ENCODE peak calls at places on chromosomes 13 and 19, in six cellular contexts. H is H1, B is HCT116, X is K562, L is HepG2, J is GM12878. W is an unnamed sample.
A peak's percentile ranks its signal among the peaks of the same experiment; 100 is the strongest.

GRCh38 chr19:2148482-2149135 is 2.8 kb downstream of the AP3D1 start:
- DNase-seq in H (no peak), B (no peak), X (no peak), L (no peak), J (no peak), W (no peak)

GRCh38 chr19:54518844-54519243 is 16.2 kb downstream of the LAIR2 start:
- DNase-seq in H (no peak), B (no peak), X (peak; percentile 54), L (peak; percentile 27), J (peak; percentile 73), W (no peak)

GRCh38 chr19:50580970-50581636 is 12.9 kb upstream of the LRRC4B start:
- DNase-seq in H (no peak), B (no peak), X (no peak), L (no peak), J (no peak), W (no peak)

GRCh38 chr13:78160793-78161192 is 242.2 kb upstream of the EDNRB start:
- DNase-seq in H (no peak), B (no peak), X (no peak), L (no peak), J (no peak), W (no peak)

GRCh38 chr13:110396913-110397379 is 89.9 kb downstream of the COL4A2 start:
- DNase-seq in H (no peak), B (no peak), X (no peak), L (no peak), J (no peak), W (no peak)

GRCh38 chr19:33029746-33030303 is 34.9 kb downstream of the RHPN2 start:
- DNase-seq in H (no peak), B (no peak), X (no peak), L (no peak), J (no peak), W (no peak)

GRCh38 chr13:74886496-74886895 is 595.5 kb downstream of the TBC1D4 start:
- DNase-seq in H (no peak), B (no peak), X (no peak), L (no peak), J (no peak), W (no peak)

GRCh38 chr19:22603518-22604440 is 30.3 kb upstream of the ZNF492 start:
- DNase-seq in H (no peak), B (no peak), X (no peak), L (no peak), J (no peak), W (no peak)

GRCh38 chr19:4829001-4829712 is 2.4 kb downstream of the TICAM1 start:
- DNase-seq in H (no peak), B (no peak), X (peak; percentile 6), L (peak; percentile 74), J (no peak), W (no peak)

GRCh38 chr13:102369303-102369702 is 32.5 kb downstream of the FGF14 start:
- DNase-seq in H (no peak), B (no peak), X (no peak), L (no peak), J (no peak), W (no peak)

GRCh38 chr19:5225486-5226345 is 114.9 kb downstream of the PTPRS start:
- DNase-seq in H (no peak), B (no peak), X (peak; percentile 51), L (peak; percentile 18), J (no peak), W (peak; percentile 6)

GRCh38 chr13:93226623-93227279 is at the start of gene GPC6:
- DNase-seq in H (no peak), B (no peak), X (no peak), L (peak; percentile 79), J (no peak), W (peak; percentile 75)

GRCh38 chr13:27264181-27264580 is 6.4 kb upstream of the RASL11A start:
- DNase-seq in H (no peak), B (no peak), X (no peak), L (no peak), J (no peak), W (no peak)

GRCh38 chr13:40115456-40115855 is 460.0 kb downstream of the COG6 start:
- DNase-seq in H (no peak), B (no peak), X (no peak), L (no peak), J (no peak), W (no peak)

GRCh38 chr19:50419580-50420035 is 870 bp downstream of the SPIB start:
- DNase-seq in H (no peak), B (no peak), X (no peak), L (no peak), J (no peak), W (no peak)

GRCh38 chr13:107545946-107546502 is 669.3 kb downstream of the LIG4 start:
- DNase-seq in H (no peak), B (no peak), X (no peak), L (no peak), J (no peak), W (no peak)

GRCh38 chr13:65889368-65889767 is 1340.8 kb downstream of the PCDH9 start:
- DNase-seq in H (no peak), B (no peak), X (no peak), L (no peak), J (no peak), W (no peak)

GRCh38 chr13:103812558-103812957 is 746.3 kb upstream of the SLC10A2 start:
- DNase-seq in H (no peak), B (no peak), X (no peak), L (no peak), J (no peak), W (no peak)

GRCh38 chr19:20664917-20665781 is 3.8 kb upstream of the ZNF626 start:
- DNase-seq in H (no peak), B (no peak), X (no peak), L (peak; percentile 22), J (no peak), W (peak; percentile 27)

GRCh38 chr13:39148513-39148961 is 110.3 kb downstream of the NHLRC3 start:
- DNase-seq in H (no peak), B (no peak), X (no peak), L (no peak), J (no peak), W (no peak)

GRCh38 chr13:80012281-80012680 is 328.6 kb downstream of the SPRY2 start:
- DNase-seq in H (no peak), B (no peak), X (no peak), L (no peak), J (no peak), W (no peak)

GRCh38 chr13:98970293-98970692 is 7.6 kb downstream of the DOCK9 start:
- DNase-seq in H (no peak), B (no peak), X (no peak), L (no peak), J (no peak), W (no peak)

GRCh38 chr13:50919291-50919690 is 9.7 kb downstream of the RNASEH2B start:
- DNase-seq in H (no peak), B (no peak), X (no peak), L (no peak), J (no peak), W (no peak)

GRCh38 chr19:10501971-10502523 is 1.1 kb downstream of the KEAP1 start:
- DNase-seq in H (no peak), B (no peak), X (no peak), L (peak; percentile 33), J (no peak), W (no peak)
- H3K9ac ChIP-seq in H (peak overlapping the region; percentile 81), B (peak overlapping the region; percentile 100), X (peak overlapping the region; percentile 99), L (peak overlapping the region; percentile 99), J (peak overlapping the region; percentile 98), W (peak overlapping the region; percentile 100)

GRCh38 chr13:72290962-72291681 is 424.1 kb upstream of the DACH1 start:
- DNase-seq in H (peak; percentile 31), B (peak; percentile 77), X (no peak), L (no peak), J (no peak), W (peak; percentile 52)
- TF ChIP-seq ZNF274 in H (no peak), B (no peak), X (no peak), L (no peak), J (no peak), W (no peak)

GRCh38 chr13:37923236-37923635 is 53.7 kb upstream of the TRPC4 start:
- DNase-seq in H (no peak), B (no peak), X (no peak), L (no peak), J (no peak), W (no peak)

GRCh38 chr13:37918116-37919100 is 48.8 kb upstream of the TRPC4 start:
- DNase-seq in H (no peak), B (no peak), X (no peak), L (no peak), J (no peak), W (no peak)

GRCh38 chr13:37914781-37915391 is 45.3 kb upstream of the TRPC4 start:
- DNase-seq in H (no peak), B (no peak), X (no peak), L (no peak), J (no peak), W (peak; percentile 3)

DNA sequence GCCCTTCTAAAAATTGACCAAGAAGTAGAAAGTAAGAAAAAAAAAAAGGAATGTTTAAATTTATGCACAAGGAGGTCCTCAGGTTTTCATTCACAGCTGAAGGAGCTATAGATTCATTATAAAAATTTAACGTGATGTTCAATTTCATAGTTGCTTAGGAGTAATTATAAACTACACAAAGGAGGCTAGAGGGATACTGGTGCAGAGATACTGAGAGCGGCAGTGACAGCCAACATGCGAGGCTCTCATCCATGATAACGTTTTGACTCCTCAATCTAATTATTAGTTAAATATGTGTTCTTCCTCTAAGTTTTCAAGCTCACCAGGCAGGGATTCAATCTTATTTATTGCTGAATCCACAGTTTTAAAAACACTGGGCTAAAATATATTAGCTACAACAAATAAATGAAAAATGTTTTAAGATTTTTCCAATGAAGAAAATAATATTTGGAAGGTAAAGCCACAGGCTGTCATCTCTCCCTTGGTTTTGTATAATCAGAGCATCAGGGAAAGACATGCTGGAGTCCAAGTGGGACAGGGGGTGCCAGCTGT is 49.8 kb upstream of the TRPC4 start:
- DNase-seq in H (no peak), B (no peak), X (no peak), L (no peak), J (no peak), W (no peak)
- H3K9ac ChIP-seq in H (peak overlapping the region; percentile 5), B (no peak overlapping the region), X (no peak overlapping the region), L (no peak overlapping the region), J (no peak overlapping the region), W (no peak overlapping the region)

GRCh38 chr13:42820450-42820849 is 39.1 kb downstream of the FAM216B start:
- DNase-seq in H (no peak), B (no peak), X (no peak), L (no peak), J (no peak), W (no peak)

GRCh38 chr13:42816538-42816937 is 35.2 kb downstream of the FAM216B start:
- DNase-seq in H (no peak), B (no peak), X (peak; percentile 5), L (no peak), J (no peak), W (no peak)

GRCh38 chr13:42815686-42816085 is 34.3 kb downstream of the FAM216B start:
- DNase-seq in H (no peak), B (no peak), X (no peak), L (no peak), J (no peak), W (no peak)

GRCh38 chr13:42819712-42820111 is 38.3 kb downstream of the FAM216B start:
- DNase-seq in H (no peak), B (no peak), X (no peak), L (no peak), J (no peak), W (no peak)

DNA sequence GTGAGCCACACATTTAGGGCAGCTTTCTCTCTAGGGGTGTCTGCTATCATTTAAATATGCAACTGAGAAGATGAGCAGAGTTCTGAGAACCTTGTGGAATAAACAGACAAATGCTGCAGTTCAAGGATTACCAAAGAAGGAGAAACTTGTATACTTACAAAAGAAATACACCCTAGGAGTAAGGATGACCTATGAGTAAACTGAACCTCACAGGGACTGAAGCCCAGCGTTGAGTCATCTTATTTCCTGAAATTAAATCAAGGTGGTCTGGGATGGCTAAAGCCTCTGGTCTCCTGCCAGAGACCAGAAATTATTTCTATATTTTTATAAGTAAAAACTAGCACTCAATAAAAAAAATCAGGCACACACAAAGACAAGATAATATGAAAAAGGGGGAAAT is 40.1 kb downstream of the FAM216B start:
- DNase-seq in H (no peak), B (no peak), X (no peak), L (no peak), J (no peak), W (no peak)
- TF ChIP-seq ZNF274 in H (no peak), B (no peak), X (no peak), L (no peak), J (no peak), W (no peak)

W was measured in NT2/D1.